ENCODE peak calls at places on chromosomes 4 and X, in six cellular contexts. I is bronchial epithelial cell, H is NT2/D1, Z is GM23338, V is HAP-1, X is right atrium auricular region. P is an unnamed sample.
A peak's percentile ranks its signal among the peaks of the same experiment; 100 is the strongest.

GRCh38 chrX:54891573-54891972 is 29.1 kb upstream of the TRO start:
- DNase-seq in H (peak; percentile 36), I (peak; percentile 32), X (no peak), Z (peak; percentile 46), V (peak; percentile 18), P (peak; percentile 64)

GRCh38 chrX:19811807-19812604 is 75.4 kb downstream of the SH3KBP1 start:
- DNase-seq in Z (no peak), H (no peak), X (no peak), V (no peak), I (no peak), P (peak; percentile 60)

GRCh38 chr4:6728320-6729029 is 12.5 kb downstream of the BLOC1S4 start:
- DNase-seq in Z (no peak), H (no peak), I (no peak), V (no peak), X (no peak), P (no peak)

GRCh38 chr4:43374352-43374751 is 481.8 kb downstream of the GRXCR1 start:
- DNase-seq in H (no peak), Z (no peak), V (no peak), I (no peak), X (no peak), P (no peak)

GRCh38 chrX:37686348-37686736 is 751 bp downstream of the XK start:
- DNase-seq in V (no peak), I (no peak), X (no peak), Z (no peak), H (no peak), P (no peak)

GRCh38 chr4:111977419-111977965 is 167.8 kb upstream of the FAM241A start:
- DNase-seq in X (no peak), V (no peak), Z (no peak), I (peak; percentile 28), H (no peak), P (no peak)

GRCh38 chr4:148245015-148245414 is 197.2 kb downstream of the NR3C2 start:
- DNase-seq in X (no peak), I (no peak), H (no peak), V (no peak), Z (no peak), P (no peak)

GRCh38 chr4:182265881-182266280 is 22.7 kb downstream of the TENM3 start:
- DNase-seq in I (no peak), X (no peak), V (no peak), Z (peak; percentile 54), H (peak; percentile 16), P (no peak)

GRCh38 chrX:28223469-28223868 is 242.2 kb upstream of the DCAF8L1 start:
- DNase-seq in I (no peak), Z (no peak), V (no peak), X (no peak), H (no peak), P (no peak)

GRCh38 chr4:47930971-47931804 is 16.8 kb upstream of the NFXL1 start:
- DNase-seq in I (peak; percentile 54), V (no peak), H (no peak), X (no peak), Z (no peak), P (no peak)

GRCh38 chr4:87853108-87853507 is 20.3 kb downstream of the MEPE start:
- DNase-seq in Z (peak; percentile 79), X (no peak), H (peak; percentile 40), I (peak; percentile 66), V (peak; percentile 32), P (peak; percentile 41)

GRCh38 chr4:72770708-72771107 is 201.7 kb upstream of the ADAMTS3 start:
- DNase-seq in H (no peak), I (no peak), Z (no peak), V (no peak), X (no peak), P (no peak)

GRCh38 chr4:173001571-173001970 is 167.0 kb upstream of the GALNT7 start:
- DNase-seq in X (no peak), Z (no peak), V (no peak), H (no peak), I (peak; percentile 92), P (no peak)

GRCh38 chr4:24094726-24095125 is 204.9 kb upstream of the PPARGC1A start:
- DNase-seq in X (no peak), Z (no peak), H (no peak), V (no peak), I (no peak), P (no peak)

GRCh38 chrX:24561121-24561520 is 86.0 kb downstream of the PCYT1B start:
- DNase-seq in I (peak; percentile 16), H (no peak), Z (peak; percentile 43), V (peak; percentile 49), X (no peak), P (no peak)

GRCh38 chr4:110781944-110782343 is 159.1 kb upstream of the PITX2 start:
- DNase-seq in I (no peak), Z (no peak), V (no peak), X (no peak), H (no peak), P (no peak)

GRCh38 chr4:131584587-131584986 is 1564.5 kb upstream of the PCDH10 start:
- DNase-seq in I (peak; percentile 99), X (no peak), H (no peak), V (no peak), Z (no peak), P (no peak)

GRCh38 chr4:135497563-135498152 is 1296.1 kb upstream of the PABPC4L start:
- DNase-seq in I (peak; percentile 40), X (no peak), V (no peak), H (no peak), Z (peak; percentile 26), P (no peak)

GRCh38 chr4:45063166-45063565 is 336.8 kb upstream of the GNPDA2 start:
- DNase-seq in X (no peak), Z (no peak), V (no peak), I (no peak), H (no peak), P (no peak)

GRCh38 chr4:38464328-38464727 is 199.7 kb upstream of the KLF3 start:
- DNase-seq in X (no peak), Z (no peak), V (no peak), I (no peak), H (no peak), P (no peak)

DNA sequence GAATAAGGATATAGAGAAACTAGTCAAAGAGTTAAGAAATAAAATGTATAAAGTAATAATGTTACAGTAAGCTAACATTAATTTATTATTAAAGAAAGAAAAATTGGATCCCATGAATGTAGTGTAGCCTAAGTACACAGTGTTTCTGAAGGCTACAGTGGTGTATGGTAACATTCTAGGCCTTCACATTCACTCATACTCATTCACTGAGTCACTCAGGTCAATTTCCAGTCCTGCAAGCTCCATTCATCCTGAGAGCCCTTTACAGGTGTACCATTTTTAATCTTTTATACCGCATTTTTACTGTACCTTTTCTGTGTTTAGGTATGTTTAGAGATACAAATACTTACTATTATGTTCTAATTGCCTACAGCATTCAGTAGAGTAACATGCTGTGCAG is 120.6 kb upstream of the AGA start:
- DNase-seq in H (no peak), V (no peak), I (peak; percentile 49), Z (no peak), X (no peak), P (no peak)
- H3K27me3 ChIP-seq in H (no peaks in the 10 kb centered on the region), V (no peaks in the 10 kb centered on the region), I (no peaks in the 10 kb centered on the region), Z (no peaks in the 10 kb centered on the region), X (no peaks in the 10 kb centered on the region), P (no peaks in the 10 kb centered on the region)

DNA sequence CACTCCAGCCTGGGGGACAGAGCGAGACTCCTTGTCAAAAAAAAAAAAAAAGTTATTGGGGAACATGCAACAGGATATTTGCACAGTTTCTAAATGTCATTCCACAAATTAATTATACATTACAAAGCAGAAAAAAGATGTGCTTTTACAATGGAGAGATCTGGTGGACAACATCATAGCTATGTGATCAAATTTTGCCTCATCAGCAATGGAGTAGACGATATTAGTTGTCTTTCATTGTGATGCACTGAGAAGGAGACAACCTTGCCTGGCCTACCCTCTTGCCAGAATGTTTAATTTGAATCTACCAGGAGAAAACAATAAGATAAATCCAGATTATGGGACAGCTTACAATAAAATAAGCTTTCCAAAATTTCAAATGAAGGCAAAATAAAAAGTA is 30.5 kb upstream of the BLTP1 start:
- DNase-seq in X (no peak), H (no peak), V (no peak), Z (no peak), I (no peak), P (no peak)
- H3K27me3 ChIP-seq in X (no peaks in the 10 kb centered on the region), H (no peaks in the 10 kb centered on the region), V (no peaks in the 10 kb centered on the region), Z (no peaks in the 10 kb centered on the region), I (no peaks in the 10 kb centered on the region), P (no peaks in the 10 kb centered on the region)

GRCh38 chrX:639151-639550 is 8.6 kb downstream of the SHOX start:
- DNase-seq in H (no peak), I (no peak), X (no peak), V (no peak), Z (no peak), P (no peak)
- H3K27me3 ChIP-seq in H (peaks cover 94% of the 10 kb centered on the region), I (peaks cover 11% of the 10 kb centered on the region), X (peaks cover 8% of the 10 kb centered on the region), V (no peaks in the 10 kb centered on the region), Z (peaks cover 100% of the 10 kb centered on the region), P (peaks cover 95% of the 10 kb centered on the region)

GRCh38 chrX:47577424-47577823 is 4.8 kb upstream of the TIMP1 start:
- DNase-seq in Z (no peak), I (no peak), X (peak; percentile 57), V (no peak), H (no peak), P (no peak)
- H3K27me3 ChIP-seq in Z (no peaks in the 10 kb centered on the region), I (no peaks in the 10 kb centered on the region), X (no peaks in the 10 kb centered on the region), V (no peaks in the 10 kb centered on the region), H (no peaks in the 10 kb centered on the region), P (no peaks in the 10 kb centered on the region)

GRCh38 chrX:17377795-17378194 is 2.8 kb downstream of the NHS start:
- DNase-seq in H (no peak), X (no peak), Z (no peak), V (no peak), I (no peak), P (no peak)
- H3K27me3 ChIP-seq in H (peaks cover 26% of the 10 kb centered on the region), X (no peaks in the 10 kb centered on the region), Z (peaks cover 33% of the 10 kb centered on the region), V (peaks cover 58% of the 10 kb centered on the region), I (no peaks in the 10 kb centered on the region), P (peaks cover 35% of the 10 kb centered on the region)

GRCh38 chr4:1405636-1406415 is 416 bp downstream of the NKX1-1 start:
- DNase-seq in V (no peak), Z (peak; percentile 65), H (no peak), I (no peak), X (peak; percentile 30), P (no peak)
- H3K27me3 ChIP-seq in V (peaks cover 4% of the 10 kb centered on the region), Z (peaks cover 98% of the 10 kb centered on the region), H (peaks cover 100% of the 10 kb centered on the region), I (peaks cover 43% of the 10 kb centered on the region), X (peaks cover 82% of the 10 kb centered on the region), P (peaks cover 99% of the 10 kb centered on the region)